ENCODE peak calls at places on chromosome 11, in eight cellular contexts. A is H1, F is SK-N-SH, T is K562, O is A549, K is GM12878, N is endothelial cell of umbilical vein, V is WTC11. Z is an unnamed sample.

GRCh38 chr11:3353066-3353465 is 25.9 kb downstream of the ZNF195 start:
- DNase-seq in V (no peak), O (no peak), K (no peak), T (no peak), F (no peak), A (no peak), N (no peak), Z (no peak)

GRCh38 chr11:115912484-115912945 is 408.3 kb upstream of the CADM1 start:
- DNase-seq in K (no peak), F (no peak), T (no peak), N (no peak), O (no peak), V (no peak), A (no peak), Z (no peak)

GRCh38 chr11:93059074-93059957 is 89.9 kb downstream of the MTNR1B start:
- DNase-seq in A (no peak), O (no peak), V (no peak), N (no peak), K (no peak), T (no peak), F (no peak), Z (no peak)

GRCh38 chr11:122085264-122085663 is 30.8 kb downstream of the BLID start:
- DNase-seq in K (no peak), V (no peak), F (no peak), O (no peak), A (no peak), N (peak; percentile 75), T (no peak), Z (no peak)

GRCh38 chr11:132803436-132803835 is 728.9 kb downstream of the OPCML start:
- DNase-seq in O (no peak), V (no peak), N (no peak), F (no peak), T (no peak), K (no peak), A (no peak), Z (no peak)

GRCh38 chr11:444397-445144 is 2.8 kb upstream of the ANO9 start:
- DNase-seq in K (no peak), A (no peak), N (no peak), F (no peak), O (no peak), V (no peak), T (peak; percentile 68), Z (no peak)

GRCh38 chr11:82239498-82239897 is 494.2 kb downstream of the FAM181B start:
- DNase-seq in V (no peak), O (no peak), K (no peak), T (no peak), N (no peak), A (no peak), F (no peak), Z (no peak)

GRCh38 chr11:2846056-2846455 is 39.5 kb downstream of the CDKN1C start:
- DNase-seq in N (no peak), A (no peak), K (no peak), O (no peak), V (no peak), F (no peak), T (peak; percentile 86), Z (no peak)

GRCh38 chr11:1453611-1454386 is 32.8 kb downstream of the MOB2 start:
- DNase-seq in V (peak; percentile 89), N (no peak), A (peak; percentile 17), F (no peak), K (peak; percentile 2), T (peak; percentile 76), O (no peak), Z (no peak)

GRCh38 chr11:77779935-77780334 is 40.6 kb downstream of the RSF1 start:
- DNase-seq in O (no peak), N (peak; percentile 30), V (no peak), F (no peak), K (no peak), A (no peak), T (no peak), Z (no peak)

GRCh38 chr11:68655406-68655805 is 28.9 kb upstream of the GAL start:
- DNase-seq in N (no peak), T (no peak), O (no peak), A (no peak), F (no peak), V (no peak), K (no peak), Z (no peak)

GRCh38 chr11:120918257-120918656 is 105.6 kb upstream of the TBCEL start:
- DNase-seq in T (no peak), V (no peak), F (no peak), O (no peak), N (no peak), K (no peak), A (no peak), Z (no peak)

GRCh38 chr11:88629496-88629895 is 292.0 kb upstream of the CTSC start:
- DNase-seq in O (no peak), V (no peak), N (no peak), F (no peak), A (no peak), K (no peak), T (no peak), Z (no peak)

GRCh38 chr11:87187930-87188329 is 150.2 kb downstream of the TMEM135 start:
- DNase-seq in N (no peak), F (no peak), T (no peak), O (no peak), A (no peak), V (no peak), K (no peak), Z (no peak)

GRCh38 chr11:85170184-85170583 is 457.0 kb downstream of the DLG2 start:
- DNase-seq in T (no peak), K (no peak), O (peak; percentile 10), F (no peak), V (no peak), A (peak; percentile 13), N (no peak), Z (peak; percentile 53)

GRCh38 chr11:70220136-70220535 is 17.0 kb downstream of the FADD start:
- DNase-seq in V (no peak), A (no peak), F (no peak), N (no peak), K (no peak), T (no peak), O (no peak), Z (no peak)

GRCh38 chr11:112977620-112978212 is 16.5 kb downstream of the NCAM1 start:
- DNase-seq in O (no peak), V (no peak), K (no peak), A (no peak), N (no peak), F (no peak), T (no peak), Z (no peak)

GRCh38 chr11:128422576-128423370 is 164.6 kb downstream of the ETS1 start:
- DNase-seq in A (no peak), F (peak; percentile 84), V (no peak), K (no peak), O (no peak), N (no peak), T (no peak), Z (no peak)

GRCh38 chr11:103494491-103494890 is 385.3 kb downstream of the DYNC2H1 start:
- DNase-seq in O (no peak), N (no peak), K (no peak), T (no peak), V (no peak), F (no peak), A (no peak), Z (no peak)

GRCh38 chr11:95767498-95767897 is 22.1 kb downstream of the FAM76B start:
- DNase-seq in A (no peak), V (no peak), O (no peak), T (no peak), F (no peak), N (no peak), K (no peak), Z (no peak)
- TF ChIP-seq MAX in A (no peak), V (no peak), O (no peak), T (no peak), F (no peak), N (no peak), K (no peak), Z (no peak)

DNA sequence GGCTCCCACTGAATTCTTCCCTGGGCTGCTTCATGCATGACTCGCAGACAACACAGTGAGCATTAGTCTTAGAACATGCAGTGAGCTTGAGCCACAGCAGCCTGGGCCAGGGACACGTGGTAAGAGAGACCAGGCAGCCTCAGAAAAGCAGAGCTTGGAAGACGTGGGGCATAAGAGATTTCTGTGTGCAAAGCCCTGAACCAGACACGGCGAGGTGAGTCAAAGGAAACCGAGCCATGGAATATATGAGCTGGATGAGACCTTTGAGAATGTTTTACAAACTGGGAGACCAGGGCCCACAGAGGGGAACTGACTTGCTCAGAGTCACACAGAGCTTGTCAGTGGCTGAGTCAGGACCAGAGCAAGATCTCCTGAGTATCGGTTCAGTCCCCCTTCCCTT is 8.5 kb upstream of the FXYD6 start:
- DNase-seq in N (no peak), V (no peak), K (no peak), A (no peak), O (no peak), F (no peak), T (no peak), Z (no peak)
- TF ChIP-seq MAX in N (no peak), V (no peak), K (no peak), A (no peak), O (no peak), F (no peak), T (no peak), Z (no peak)

GRCh38 chr11:46341454-46341853 is 5.8 kb upstream of the DGKZ start:
- DNase-seq in F (no peak), V (no peak), O (no peak), N (no peak), A (no peak), K (no peak), T (no peak), Z (no peak)

GRCh38 chr11:46345881-46346484 is 1.3 kb upstream of the DGKZ start:
- DNase-seq in A (no peak), T (no peak), F (no peak), K (no peak), O (no peak), N (no peak), V (no peak), Z (no peak)

GRCh38 chr11:46345131-46345597 is 2.1 kb upstream of the DGKZ start:
- DNase-seq in T (no peak), A (no peak), K (no peak), F (no peak), V (peak; percentile 55), N (peak; percentile 54), O (no peak), Z (no peak)

GRCh38 chr11:46342237-46342636 is 5.0 kb upstream of the DGKZ start:
- DNase-seq in V (no peak), O (no peak), F (no peak), K (no peak), T (no peak), N (peak; percentile 85), A (no peak), Z (no peak)

DNA sequence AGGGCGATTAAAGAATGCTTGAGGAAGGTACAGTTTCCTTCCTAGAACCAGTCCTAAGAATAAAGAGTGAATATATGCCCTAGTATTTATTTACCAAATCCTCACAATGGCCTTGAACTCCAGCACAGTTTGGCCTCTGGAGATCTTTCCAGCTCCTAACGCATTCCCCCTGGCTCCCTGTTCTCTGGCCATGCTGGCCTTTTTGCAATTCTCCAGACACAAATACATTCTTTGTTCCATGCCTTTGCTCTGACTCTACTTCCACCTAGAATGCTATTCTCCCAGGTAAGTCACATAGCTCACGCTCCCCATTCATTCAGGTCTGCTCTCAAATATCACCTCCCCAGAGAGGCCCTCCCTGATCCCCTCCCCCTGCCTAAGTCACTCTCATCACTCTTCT is 3.7 kb upstream of the DGKZ start:
- DNase-seq in F (no peak), O (no peak), V (no peak), N (no peak), A (no peak), K (no peak), T (no peak), Z (no peak)
- TF ChIP-seq MAX in F (no peak), O (no peak), V (no peak), N (no peak), A (no peak), K (no peak), T (no peak), Z (no peak)

GRCh38 chr11:65861533-65862183 is 1.4 kb downstream of the MUS81 start:
- DNase-seq in A (no peak), T (peak; percentile 16), V (no peak), K (no peak), N (no peak), O (no peak), F (no peak), Z (no peak)
- TF ChIP-seq MAX in A (no peak), T (no peak), V (no peak), K (no peak), N (no peak), O (no peak), F (no peak), Z (no peak)

Z was measured in HCT116.